ENCODE peak calls at places on chromosomes 1 and 21, in four cellular contexts. W, J, P and C are unnamed samples.

GRCh38 chr1:168279253-168279652 is 1.4 kb upstream of the TBX19 start:
- DNase-seq in W (no peak), J (no peak), P (no peak), C (no peak)

GRCh38 chr1:110634455-110635281 is 28.5 kb upstream of the KCNA2 start:
- DNase-seq in W (peak), J (peak), P (no peak), C (peak)

GRCh38 chr1:243230914-243231313 is 24.2 kb downstream of the CEP170 start:
- DNase-seq in W (no peak), J (no peak), P (no peak), C (peak)

GRCh38 chr1:25020173-25020840 is 90.2 kb upstream of the RUNX3 start:
- DNase-seq in W (no peak), J (no peak), P (no peak), C (no peak)

GRCh38 chr21:45836268-45836655 is 145.3 kb upstream of the COL6A1 start:
- DNase-seq in W (no peak), J (no peak), P (no peak), C (no peak)

GRCh38 chr1:172818841-172819527 is 160.1 kb downstream of the FASLG start:
- DNase-seq in W (no peak), J (no peak), P (no peak), C (no peak)

GRCh38 chr1:183685112-183685713 is 32.1 kb upstream of the APOBEC4 start:
- DNase-seq in W (no peak), J (no peak), P (peak), C (peak)

GRCh38 chr1:10685851-10686403 is 110.5 kb downstream of the CASZ1 start:
- DNase-seq in W (no peak), J (peak), P (no peak), C (no peak)

GRCh38 chr1:199101139-199101538 is 462.3 kb downstream of the PTPRC start:
- DNase-seq in W (no peak), J (no peak), P (no peak), C (no peak)

GRCh38 chr1:223758734-223759133 is 46.4 kb downstream of the CAPN2 start:
- DNase-seq in W (no peak), J (no peak), P (no peak), C (no peak)

GRCh38 chr1:115828101-115829022 is 12.6 kb downstream of the NHLH2 start:
- DNase-seq in W (no peak), J (no peak), P (peak), C (no peak)

GRCh38 chr1:67336783-67337182 is 29.1 kb downstream of the IL12RB2 start:
- DNase-seq in W (no peak), J (no peak), P (no peak), C (no peak)

GRCh38 chr1:34844252-34844634 is 15.3 kb downstream of the SMIM12 start:
- DNase-seq in W (no peak), J (no peak), P (no peak), C (no peak)

GRCh38 chr1:34770891-34771508 is 10.0 kb upstream of the GJB3 start:
- DNase-seq in W (no peak), J (no peak), P (no peak), C (no peak)

GRCh38 chr21:18069875-18070274 is 174.8 kb upstream of the CHODL start:
- DNase-seq in W (no peak), J (no peak), P (no peak), C (no peak)

GRCh38 chr1:81834921-81835698 is 34.4 kb downstream of the ADGRL2 start:
- DNase-seq in W (no peak), J (no peak), P (peak), C (no peak)

GRCh38 chr1:241007668-241008067 is 349.3 kb downstream of the RGS7 start:
- DNase-seq in W (no peak), J (peak), P (no peak), C (no peak)

GRCh38 chr1:221284028-221284427 is 404.8 kb downstream of the HLX start:
- DNase-seq in W (no peak), J (no peak), P (no peak), C (peak)

GRCh38 chr1:68175621-68176398 is 56.5 kb downstream of the WLS start:
- DNase-seq in W (no peak), J (no peak), P (no peak), C (no peak)

GRCh38 chr1:55195523-55196233 is 19.5 kb downstream of the USP24 start:
- DNase-seq in W (no peak), J (no peak), P (no peak), C (no peak)

GRCh38 chr1:55194851-55195250 is 20.3 kb downstream of the USP24 start:
- DNase-seq in W (no peak), J (no peak), P (no peak), C (no peak)

GRCh38 chr1:55198044-55198443 is 17.1 kb downstream of the USP24 start:
- DNase-seq in W (no peak), J (no peak), P (no peak), C (no peak)

GRCh38 chr1:55196433-55197035 is 18.6 kb downstream of the USP24 start:
- DNase-seq in W (no peak), J (no peak), P (no peak), C (no peak)

GRCh38 chr1:55197106-55197505 is 18.1 kb downstream of the USP24 start:
- DNase-seq in W (no peak), J (no peak), P (no peak), C (no peak)
- H3K27ac ChIP-seq in W (no peak), J (no peak), P (no peak), C (no peak)

GRCh38 chr1:204435246-204435885 is 23.7 kb upstream of the PPP1R15B start:
- DNase-seq in W (no peak), J (no peak), P (no peak), C (no peak)

GRCh38 chr1:204434116-204434755 is 22.6 kb upstream of the PPP1R15B start:
- DNase-seq in W (no peak), J (no peak), P (no peak), C (no peak)

GRCh38 chr1:204437796-204438570 is 26.4 kb upstream of the PPP1R15B start:
- DNase-seq in W (no peak), J (no peak), P (no peak), C (no peak)

GRCh38 chr1:204438628-204439027 is 27.0 kb upstream of the PPP1R15B start:
- DNase-seq in W (peak), J (no peak), P (peak), C (peak)

GRCh38 chr1:204435886-204436271 is 24.3 kb upstream of the PPP1R15B start:
- DNase-seq in W (no peak), J (no peak), P (no peak), C (no peak)
- TF ChIP-seq CTCF in W (no peak), J (no peak), P (no peak), C (no peak)

GRCh38 chr1:26978893-26979292 is 14.6 kb upstream of the TRNP1 start:
- DNase-seq in W (no peak), J (no peak), P (no peak), C (no peak)

GRCh38 chr1:26983863-26984262 is 9.6 kb upstream of the TRNP1 start:
- DNase-seq in W (no peak), J (no peak), P (no peak), C (no peak)

GRCh38 chr1:26976621-26977510 is 16.6 kb upstream of the KDF1 start:
- DNase-seq in W (no peak), J (no peak), P (no peak), C (no peak)

GRCh38 chr1:26984291-26984690 is 9.2 kb upstream of the TRNP1 start:
- DNase-seq in W (no peak), J (no peak), P (no peak), C (no peak)

DNA sequence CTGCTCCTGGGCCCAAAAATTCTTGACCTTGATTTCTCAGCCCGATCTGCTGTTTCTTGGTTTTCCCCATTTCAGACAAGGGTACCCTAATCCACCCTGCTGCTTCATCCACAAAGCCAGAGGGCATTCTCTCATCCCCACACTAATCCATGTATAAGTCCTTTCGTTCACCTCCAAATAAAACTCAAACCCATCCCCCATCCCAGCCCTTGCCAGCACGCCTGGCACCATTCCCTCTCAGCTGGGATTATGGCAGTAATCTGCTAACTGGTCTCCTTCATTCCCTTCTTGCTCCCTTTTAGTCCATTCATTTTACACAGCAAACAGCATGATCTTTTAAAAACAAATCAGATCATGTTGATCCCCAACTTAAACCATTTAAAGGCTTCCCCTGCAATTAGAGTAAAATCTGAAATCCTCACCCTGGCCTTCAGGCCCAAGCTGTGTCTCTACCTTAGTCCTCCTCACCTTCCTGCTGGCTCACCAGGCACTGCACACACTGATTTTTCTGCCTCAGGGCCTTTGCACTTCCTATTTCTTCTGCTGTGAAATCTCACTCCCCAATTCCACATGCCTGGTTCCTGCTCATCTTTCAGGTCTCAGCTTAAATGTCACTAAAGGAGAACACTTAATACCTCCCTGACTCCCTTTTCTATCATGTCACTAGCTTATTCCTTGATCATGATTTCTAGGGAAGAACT is 12.2 kb upstream of the TRNP1 start:
- DNase-seq in W (no peak), J (no peak), P (no peak), C (no peak)
- H3K27ac ChIP-seq in W (no peak), J (no peak), P (no peak), C (no peak)

GRCh38 chr1:54243022-54243421 is 43.1 kb downstream of the MRPL37 start:
- DNase-seq in W (no peak), J (no peak), P (no peak), C (no peak)

GRCh38 chr1:54239603-54240002 is 39.6 kb downstream of the MRPL37 start:
- DNase-seq in W (no peak), J (no peak), P (no peak), C (no peak)

GRCh38 chr1:54241430-54241829 is 41.5 kb downstream of the MRPL37 start:
- DNase-seq in W (no peak), J (no peak), P (no peak), C (no peak)

GRCh38 chr1:54239041-54239410 is 39.1 kb downstream of the MRPL37 start:
- DNase-seq in W (no peak), J (no peak), P (no peak), C (no peak)

DNA sequence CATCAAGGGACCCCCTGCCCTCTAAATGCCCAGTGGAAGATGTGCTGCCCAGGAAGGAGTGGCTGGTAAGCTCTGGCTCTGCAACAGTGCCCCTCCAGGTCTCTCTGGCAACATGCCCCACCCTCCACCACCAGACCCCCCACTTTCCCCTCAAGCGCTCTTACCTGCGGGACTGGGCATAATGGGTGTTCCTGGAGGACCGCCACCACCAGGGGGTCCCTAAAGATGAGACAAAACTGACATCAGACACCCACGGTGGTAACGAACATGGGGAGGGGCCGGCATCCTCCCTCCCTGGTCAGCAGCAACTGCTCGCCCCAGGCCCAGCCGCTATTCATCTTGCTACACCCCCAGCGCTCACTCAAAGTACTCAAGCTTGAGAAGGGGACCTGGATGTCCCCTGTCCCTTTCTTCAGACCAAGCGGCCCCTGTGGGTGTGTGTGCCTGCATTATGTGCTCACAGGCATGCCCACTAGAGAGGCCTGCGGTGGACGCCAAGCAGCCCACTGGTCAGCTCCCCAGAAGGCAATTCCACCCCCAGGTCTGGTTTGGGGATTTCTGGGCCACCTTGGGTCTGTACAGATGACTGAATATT is 40.9 kb downstream of the MRPL37 start:
- DNase-seq in W (no peak), J (no peak), P (no peak), C (no peak)
- TF ChIP-seq CTCF in W (no peak), J (no peak), P (no peak), C (no peak)

GRCh38 chr1:202176949-202177927 is 16.4 kb upstream of the LGR6 start:
- DNase-seq in W (no peak), J (no peak), P (no peak), C (no peak)
- H3K27ac ChIP-seq in W (no peak), J (no peak), P (no peak), C (no peak)